ENCODE peak calls at places on chromosomes 5 and 9, in ten cellular contexts. O is PC-3, G is Karpas-422, I is gastrocnemius medialis, Z is A549, A is MM.1S, Q is IMR-90, Y is transverse colon, X is left lung, J is HepG2. R is an unnamed sample.

GRCh38 chr5:40799248-40799647 is 1.1 kb upstream of the PRKAA1 start:
- DNase-seq in O (peak; percentile 14), G (no peak), I (no peak), Z (no peak), A (no peak), Q (peak; percentile 33), Y (no peak), X (no peak), J (no peak), R (no peak)

GRCh38 chr9:135078361-135078821 is 9.1 kb upstream of the OLFM1 start:
- DNase-seq in O (no peak), G (no peak), I (no peak), Z (no peak), A (no peak), Q (no peak), Y (peak; percentile 1), X (peak; percentile 1), J (no peak), R (no peak)

GRCh38 chr9:100087218-100087617 is 11.6 kb downstream of the ERP44 start:
- DNase-seq in O (peak; percentile 64), G (no peak), I (no peak), Z (no peak), A (no peak), Q (peak; percentile 65), Y (no peak), X (no peak), J (no peak), R (no peak)

GRCh38 chr5:91957671-91958070 is 574.6 kb upstream of the ARRDC3 start:
- DNase-seq in O (no peak), G (no peak), I (no peak), Z (no peak), A (no peak), Q (peak; percentile 56), Y (no peak), X (no peak), J (no peak), R (no peak)

GRCh38 chr5:56514246-56514645 is 281.1 kb upstream of the ANKRD55 start:
- DNase-seq in O (no peak), G (no peak), I (no peak), Z (no peak), A (no peak), Q (no peak), Y (no peak), X (no peak), J (no peak), R (no peak)

GRCh38 chr9:123438821-123439220 is 82.8 kb downstream of the CRB2 start:
- DNase-seq in O (no peak), G (no peak), I (no peak), Z (no peak), A (no peak), Q (peak; percentile 13), Y (no peak), X (no peak), J (peak; percentile 64), R (no peak)

GRCh38 chr5:5633579-5633978 is 211.1 kb downstream of the ICE1 start:
- DNase-seq in O (no peak), G (no peak), I (no peak), Z (no peak), A (no peak), Q (no peak), Y (no peak), X (no peak), J (no peak), R (no peak)

GRCh38 chr9:116860509-116861120 is 173.5 kb downstream of the TRIM32 start:
- DNase-seq in O (peak; percentile 54), G (peak; percentile 79), I (peak; percentile 55), Z (peak; percentile 76), A (no peak), Q (peak; percentile 63), Y (peak; percentile 51), X (peak; percentile 55), J (peak; percentile 49), R (peak; percentile 19)

GRCh38 chr5:149561848-149562247 is 10.6 kb upstream of the CSNK1A1 start:
- DNase-seq in O (peak; percentile 99), G (no peak), I (no peak), Z (peak; percentile 75), A (peak; percentile 87), Q (peak; percentile 98), Y (no peak), X (no peak), J (peak; percentile 36), R (no peak)

GRCh38 chr9:136516191-136516654 is 29.6 kb downstream of the NOTCH1 start:
- DNase-seq in O (no peak), G (no peak), I (no peak), Z (no peak), A (no peak), Q (no peak), Y (no peak), X (no peak), J (no peak), R (no peak)

GRCh38 chr5:1181451-1182359 is 19.7 kb upstream of the SLC6A19 start:
- DNase-seq in O (no peak), G (no peak), I (no peak), Z (no peak), A (no peak), Q (no peak), Y (peak; percentile 53), X (peak; percentile 30), J (peak; percentile 45), R (no peak)

DNA sequence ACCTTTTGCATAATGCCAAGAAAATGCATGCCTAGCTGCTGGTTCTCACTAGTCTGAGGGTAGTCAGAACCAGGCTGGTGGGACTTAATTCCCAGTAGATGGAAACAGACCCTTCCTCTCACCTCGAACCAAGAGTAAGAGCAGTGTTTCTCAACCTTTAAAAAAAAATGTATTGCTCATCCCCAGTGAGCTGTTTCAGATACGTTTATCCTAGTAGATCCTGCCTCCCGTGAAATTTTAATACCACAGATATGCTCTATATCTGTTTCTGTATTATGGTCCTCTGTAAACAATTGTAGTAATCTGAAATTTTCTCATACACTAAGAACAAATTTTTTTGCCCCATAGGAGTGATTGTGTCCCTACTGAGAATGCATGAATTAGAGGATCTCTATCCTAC is 86.2 kb downstream of the TEK start:
- DNase-seq in O (no peak), G (no peak), I (no peak), Z (no peak), A (no peak), Q (peak; percentile 51), Y (no peak), X (no peak), J (no peak), R (no peak)
- H3K27ac ChIP-seq in O (no peak overlapping the region), G (no peak overlapping the region), I (no peak overlapping the region), Z (no peak overlapping the region), A (no peak overlapping the region), Q (peak overlapping the region; percentile 70), Y (no peak overlapping the region), X (no peak overlapping the region), J (no peak overlapping the region), R (no peak overlapping the region)

GRCh38 chr9:127545196-127546124 is 66.6 kb upstream of the STXBP1 start:
- DNase-seq in O (peak; percentile 75), G (no peak), I (no peak), Z (peak; percentile 94), A (no peak), Q (peak; percentile 56), Y (peak; percentile 66), X (peak; percentile 76), J (peak; percentile 96), R (peak; percentile 75)
- H3K4me1 ChIP-seq in O (peaks cover 36% of the 10 kb centered on the region), G (no peaks in the 10 kb centered on the region), I (peaks cover 31% of the 10 kb centered on the region), Z (peaks cover 91% of the 10 kb centered on the region), A (no peaks in the 10 kb centered on the region), Q (peaks cover 61% of the 10 kb centered on the region), Y (peaks cover 43% of the 10 kb centered on the region), X (peaks cover 100% of the 10 kb centered on the region), J (peaks cover 58% of the 10 kb centered on the region), R (peaks cover 26% of the 10 kb centered on the region)

DNA sequence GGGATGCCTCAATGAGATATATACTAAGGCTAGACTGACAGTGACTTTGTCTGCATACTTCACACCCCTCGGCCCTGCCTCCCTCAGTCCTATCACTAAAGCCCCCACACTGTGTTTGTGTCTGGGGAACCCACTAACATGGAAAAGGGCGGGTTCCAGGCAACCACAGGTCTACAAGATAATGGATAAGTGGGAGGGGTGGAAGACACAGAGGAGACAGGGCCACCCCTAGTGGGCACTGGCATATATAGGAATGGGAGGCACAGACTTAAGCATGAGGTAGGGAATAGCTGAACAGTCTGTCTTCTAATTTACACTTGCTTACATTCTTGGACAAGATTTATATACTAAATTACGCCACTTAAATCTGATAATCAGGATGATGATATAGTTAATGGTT is 74.0 kb downstream of the SLIT3 start:
- DNase-seq in O (peak; percentile 12), G (no peak), I (no peak), Z (no peak), A (no peak), Q (no peak), Y (no peak), X (no peak), J (no peak), R (no peak)
- H3K27ac ChIP-seq in O (no peak overlapping the region), G (no peak overlapping the region), I (no peak overlapping the region), Z (no peak overlapping the region), A (no peak overlapping the region), Q (no peak overlapping the region), Y (no peak overlapping the region), X (no peak overlapping the region), J (no peak overlapping the region), R (no peak overlapping the region)

GRCh38 chr5:74061292-74061691 is 435.3 kb downstream of the ARHGEF28 start:
- DNase-seq in O (no peak), G (no peak), I (no peak), Z (no peak), A (no peak), Q (no peak), Y (no peak), X (no peak), J (no peak), R (no peak)

GRCh38 chr5:74067748-74068541 is 441.9 kb downstream of the ARHGEF28 start:
- DNase-seq in O (peak; percentile 84), G (no peak), I (no peak), Z (peak; percentile 8), A (no peak), Q (no peak), Y (no peak), X (no peak), J (no peak), R (no peak)

GRCh38 chr5:74064911-74065310 is 438.9 kb downstream of the ARHGEF28 start:
- DNase-seq in O (peak; percentile 55), G (no peak), I (no peak), Z (no peak), A (no peak), Q (no peak), Y (no peak), X (no peak), J (no peak), R (no peak)

GRCh38 chr5:74063346-74063745 is 437.4 kb downstream of the ARHGEF28 start:
- DNase-seq in O (no peak), G (no peak), I (no peak), Z (no peak), A (no peak), Q (no peak), Y (no peak), X (no peak), J (no peak), R (no peak)

GRCh38 chr5:74063821-74064598 is 438.0 kb downstream of the ARHGEF28 start:
- DNase-seq in O (peak; percentile 90), G (no peak), I (no peak), Z (no peak), A (no peak), Q (peak; percentile 72), Y (no peak), X (no peak), J (peak; percentile 14), R (no peak)
- H3K4me1 ChIP-seq in O (peaks cover 47% of the 10 kb centered on the region), G (no peaks in the 10 kb centered on the region), I (no peaks in the 10 kb centered on the region), Z (peaks cover 13% of the 10 kb centered on the region), A (no peaks in the 10 kb centered on the region), Q (peaks cover 2% of the 10 kb centered on the region), Y (no peaks in the 10 kb centered on the region), X (no peaks in the 10 kb centered on the region), J (peaks cover 6% of the 10 kb centered on the region), R (peaks cover 15% of the 10 kb centered on the region)